ENCODE peak calls at places on chromosomes 16 and 17, in six cellular contexts. One of them, this sample, is unnamed.
A peak's percentile ranks its signal among the peaks of the same experiment; 100 is the strongest.

GRCh38 chr16:3295783-3296182 is 9.4 kb downstream of the TIGD7 start:
- DNase-seq in PC-9: no peak
- DNase-seq in NT2/D1: no peak
- DNase-seq in hippocampal formation: no peak
- DNase-seq in MM.1S: no peak
- DNase-seq in cardiac fibroblast: no peak
- DNase-seq in this sample: no peak

GRCh38 chr17:43714338-43715149 is 44.0 kb downstream of the SOST start:
- DNase-seq in MM.1S: no peak
- DNase-seq in hippocampal formation: no peak
- DNase-seq in NT2/D1: no peak
- DNase-seq in PC-9: no peak
- DNase-seq in cardiac fibroblast: peak; percentile 51
- DNase-seq in this sample: no peak

GRCh38 chr17:36469733-36470132 is 16.7 kb upstream of the ZNHIT3 start:
- DNase-seq in MM.1S: no peak
- DNase-seq in PC-9: no peak
- DNase-seq in cardiac fibroblast: no peak
- DNase-seq in NT2/D1: no peak
- DNase-seq in hippocampal formation: no peak
- DNase-seq in this sample: no peak

GRCh38 chr17:17698869-17699351 is 17.7 kb downstream of the RAI1 start:
- DNase-seq in hippocampal formation: no peak
- DNase-seq in MM.1S: no peak
- DNase-seq in PC-9: no peak
- DNase-seq in cardiac fibroblast: no peak
- DNase-seq in NT2/D1: no peak
- DNase-seq in this sample: no peak

GRCh38 chr16:89119161-89119621 is 25.5 kb downstream of the ACSF3 start:
- DNase-seq in MM.1S: no peak
- DNase-seq in hippocampal formation: no peak
- DNase-seq in NT2/D1: no peak
- DNase-seq in cardiac fibroblast: no peak
- DNase-seq in PC-9: no peak
- DNase-seq in this sample: no peak

GRCh38 chr16:9095998-9096397 is 4.6 kb downstream of the HAPSTR1 start:
- DNase-seq in cardiac fibroblast: no peak
- DNase-seq in hippocampal formation: no peak
- DNase-seq in MM.1S: no peak
- DNase-seq in PC-9: no peak
- DNase-seq in NT2/D1: no peak
- DNase-seq in this sample: no peak

GRCh38 chr17:83062818-83063671 is 16.4 kb upstream of the METRNL start:
- DNase-seq in NT2/D1: no peak
- DNase-seq in hippocampal formation: no peak
- DNase-seq in PC-9: no peak
- DNase-seq in cardiac fibroblast: no peak
- DNase-seq in MM.1S: no peak
- DNase-seq in this sample: peak; percentile 7

GRCh38 chr17:4599505-4600281 is 15.4 kb downstream of the SMTNL2 start:
- DNase-seq in cardiac fibroblast: no peak
- DNase-seq in NT2/D1: peak; percentile 77
- DNase-seq in PC-9: peak; percentile 73
- DNase-seq in MM.1S: no peak
- DNase-seq in hippocampal formation: no peak
- DNase-seq in this sample: no peak

GRCh38 chr17:81066072-81066471 is 31.1 kb downstream of the BAIAP2 start:
- DNase-seq in cardiac fibroblast: no peak
- DNase-seq in NT2/D1: no peak
- DNase-seq in hippocampal formation: no peak
- DNase-seq in PC-9: peak; percentile 81
- DNase-seq in MM.1S: no peak
- DNase-seq in this sample: no peak

GRCh38 chr16:66996324-66996982 is 8.1 kb downstream of the CES4A start:
- DNase-seq in MM.1S: no peak
- DNase-seq in hippocampal formation: peak; percentile 79
- DNase-seq in NT2/D1: no peak
- DNase-seq in cardiac fibroblast: peak; percentile 95
- DNase-seq in PC-9: no peak
- DNase-seq in this sample: no peak

GRCh38 chr17:44308320-44308818 is at the start of gene RUNDC3A:
- DNase-seq in NT2/D1: peak; percentile 77
- DNase-seq in PC-9: peak; percentile 74
- DNase-seq in hippocampal formation: peak; percentile 94
- DNase-seq in MM.1S: peak; percentile 83
- DNase-seq in cardiac fibroblast: peak; percentile 64
- DNase-seq in this sample: peak; percentile 81

GRCh38 chr16:85908889-85909584 is 10.1 kb downstream of the IRF8 start:
- DNase-seq in MM.1S: no peak
- DNase-seq in PC-9: no peak
- DNase-seq in hippocampal formation: no peak
- DNase-seq in NT2/D1: no peak
- DNase-seq in cardiac fibroblast: no peak
- DNase-seq in this sample: no peak

GRCh38 chr17:21077286-21077685 is 34.5 kb upstream of the USP22 start:
- DNase-seq in cardiac fibroblast: no peak
- DNase-seq in PC-9: no peak
- DNase-seq in NT2/D1: no peak
- DNase-seq in MM.1S: no peak
- DNase-seq in hippocampal formation: no peak
- DNase-seq in this sample: no peak

GRCh38 chr16:64351116-64351515 is 770.7 kb downstream of the CDH11 start:
- DNase-seq in PC-9: no peak
- DNase-seq in MM.1S: no peak
- DNase-seq in cardiac fibroblast: no peak
- DNase-seq in NT2/D1: no peak
- DNase-seq in hippocampal formation: no peak
- DNase-seq in this sample: no peak

GRCh38 chr16:19808061-19808621 is 76.5 kb downstream of the GPRC5B start:
- DNase-seq in MM.1S: peak; percentile 48
- DNase-seq in NT2/D1: no peak
- DNase-seq in PC-9: no peak
- DNase-seq in cardiac fibroblast: no peak
- DNase-seq in hippocampal formation: peak; percentile 22
- DNase-seq in this sample: no peak

GRCh38 chr16:4825196-4825595 is 21.9 kb downstream of the GLYR1 start:
- DNase-seq in hippocampal formation: no peak
- DNase-seq in MM.1S: no peak
- DNase-seq in PC-9: no peak
- DNase-seq in cardiac fibroblast: no peak
- DNase-seq in NT2/D1: no peak
- DNase-seq in this sample: no peak

GRCh38 chr16:47058295-47059086 is 85.0 kb upstream of the DNAJA2 start:
- DNase-seq in MM.1S: no peak
- DNase-seq in hippocampal formation: no peak
- DNase-seq in cardiac fibroblast: peak; percentile 27
- DNase-seq in NT2/D1: no peak
- DNase-seq in PC-9: no peak
- DNase-seq in this sample: peak; percentile 81

GRCh38 chr17:74768069-74768762 is 7.9 kb downstream of the NAT9 start:
- DNase-seq in NT2/D1: no peak
- DNase-seq in PC-9: peak; percentile 34
- DNase-seq in hippocampal formation: peak; percentile 39
- DNase-seq in MM.1S: no peak
- DNase-seq in cardiac fibroblast: peak; percentile 73
- DNase-seq in this sample: no peak

GRCh38 chr16:62829615-62830014 is 793.4 kb upstream of the CDH8 start:
- DNase-seq in hippocampal formation: no peak
- DNase-seq in NT2/D1: no peak
- DNase-seq in PC-9: no peak
- DNase-seq in cardiac fibroblast: no peak
- DNase-seq in MM.1S: no peak
- DNase-seq in this sample: no peak

GRCh38 chr16:7016986-7017385 is 315.7 kb upstream of the RBFOX1 start:
- DNase-seq in cardiac fibroblast: no peak
- DNase-seq in NT2/D1: no peak
- DNase-seq in hippocampal formation: no peak
- DNase-seq in MM.1S: no peak
- DNase-seq in PC-9: no peak
- DNase-seq in this sample: no peak

GRCh38 chr17:45770632-45771472 is 13.3 kb upstream of the CRHR1 start:
- DNase-seq in hippocampal formation: no peak
- DNase-seq in NT2/D1: no peak
- DNase-seq in PC-9: no peak
- DNase-seq in MM.1S: no peak
- DNase-seq in cardiac fibroblast: no peak
- DNase-seq in this sample: no peak

GRCh38 chr16:73192227-73192894 is 144.4 kb upstream of the ZFHX3 start:
- DNase-seq in MM.1S: no peak
- DNase-seq in cardiac fibroblast: no peak
- DNase-seq in NT2/D1: no peak
- DNase-seq in hippocampal formation: no peak
- DNase-seq in PC-9: no peak
- DNase-seq in this sample: no peak

GRCh38 chr17:5825717-5826330 is 241.5 kb upstream of the NLRP1 start:
- DNase-seq in cardiac fibroblast: peak; percentile 36
- DNase-seq in MM.1S: no peak
- DNase-seq in NT2/D1: no peak
- DNase-seq in PC-9: no peak
- DNase-seq in hippocampal formation: no peak
- DNase-seq in this sample: no peak

GRCh38 chr17:47696717-47697642 is 3.0 kb downstream of the TBKBP1 start:
- DNase-seq in MM.1S: no peak
- DNase-seq in NT2/D1: no peak
- DNase-seq in cardiac fibroblast: no peak
- DNase-seq in PC-9: no peak
- DNase-seq in hippocampal formation: no peak
- DNase-seq in this sample: no peak

GRCh38 chr17:78615631-78616030 is 38.4 kb upstream of the DNAH17 start:
- DNase-seq in MM.1S: no peak
- DNase-seq in hippocampal formation: no peak
- DNase-seq in PC-9: no peak
- DNase-seq in NT2/D1: no peak
- DNase-seq in cardiac fibroblast: no peak
- DNase-seq in this sample: no peak

GRCh38 chr16:75216127-75216526 is 2.7 kb upstream of the CTRB1 start:
- DNase-seq in NT2/D1: no peak
- DNase-seq in MM.1S: no peak
- DNase-seq in hippocampal formation: no peak
- DNase-seq in PC-9: no peak
- DNase-seq in cardiac fibroblast: no peak
- DNase-seq in this sample: no peak

GRCh38 chr17:13230350-13230900 is 212.6 kb upstream of the ELAC2 start:
- DNase-seq in hippocampal formation: no peak
- DNase-seq in MM.1S: no peak
- DNase-seq in PC-9: no peak
- DNase-seq in cardiac fibroblast: no peak
- DNase-seq in NT2/D1: no peak
- DNase-seq in this sample: no peak